ENCODE peak calls at places on chromosomes 2 and 18, in nine cellular contexts. One of them, this sample, is unnamed.

GRCh38 chr2:171706152-171706803 is 19.0 kb downstream of the DYNC1I2 start:
- DNase-seq in NCI-H460: peak
- DNase-seq in NK-92 treated with Interleukin-12 subunit alpha and Interleukin-12 subunit beta, amount 100 ng/mL, for 24 hours: no peak
- DNase-seq in H7: no peak
- DNase-seq in HCEC 1CT: peak
- DNase-seq in stimulated activated CD8-positive, alpha-beta memory T cell treated with anti-CD3 and anti-CD28 coated beads, Interleukin-7, amount 100 ng/mL, for 24 hours: no peak
- DNase-seq in activated gamma-delta T cell treated with Interleukin-2 at 50 U/mL for 16 hours: no peak
- DNase-seq in T-helper 1 cell: peak
- DNase-seq in iris pigment epithelial cell: peak
- DNase-seq in this sample: peak

GRCh38 chr2:67260348-67261277 is 136.5 kb upstream of the ETAA1 start:
- DNase-seq in NCI-H460: no peak
- DNase-seq in NK-92 treated with Interleukin-12 subunit alpha and Interleukin-12 subunit beta, amount 100 ng/mL, for 24 hours: no peak
- DNase-seq in H7: no peak
- DNase-seq in HCEC 1CT: peak
- DNase-seq in stimulated activated CD8-positive, alpha-beta memory T cell treated with anti-CD3 and anti-CD28 coated beads, Interleukin-7, amount 100 ng/mL, for 24 hours: no peak
- DNase-seq in activated gamma-delta T cell treated with Interleukin-2 at 50 U/mL for 16 hours: no peak
- DNase-seq in T-helper 1 cell: no peak
- DNase-seq in iris pigment epithelial cell: peak
- DNase-seq in this sample: peak

GRCh38 chr2:166285215-166285614 is 90.5 kb downstream of the SCN9A start:
- DNase-seq in NCI-H460: no peak
- DNase-seq in NK-92 treated with Interleukin-12 subunit alpha and Interleukin-12 subunit beta, amount 100 ng/mL, for 24 hours: no peak
- DNase-seq in H7: no peak
- DNase-seq in HCEC 1CT: no peak
- DNase-seq in stimulated activated CD8-positive, alpha-beta memory T cell treated with anti-CD3 and anti-CD28 coated beads, Interleukin-7, amount 100 ng/mL, for 24 hours: no peak
- DNase-seq in activated gamma-delta T cell treated with Interleukin-2 at 50 U/mL for 16 hours: no peak
- DNase-seq in T-helper 1 cell: no peak
- DNase-seq in iris pigment epithelial cell: peak
- DNase-seq in this sample: peak

GRCh38 chr2:12857891-12858290 is 141.2 kb downstream of the TRIB2 start:
- DNase-seq in NCI-H460: no peak
- DNase-seq in NK-92 treated with Interleukin-12 subunit alpha and Interleukin-12 subunit beta, amount 100 ng/mL, for 24 hours: no peak
- DNase-seq in H7: no peak
- DNase-seq in HCEC 1CT: no peak
- DNase-seq in stimulated activated CD8-positive, alpha-beta memory T cell treated with anti-CD3 and anti-CD28 coated beads, Interleukin-7, amount 100 ng/mL, for 24 hours: no peak
- DNase-seq in activated gamma-delta T cell treated with Interleukin-2 at 50 U/mL for 16 hours: no peak
- DNase-seq in T-helper 1 cell: no peak
- DNase-seq in iris pigment epithelial cell: no peak
- DNase-seq in this sample: peak

GRCh38 chr2:207505180-207505579 is 24.6 kb upstream of the CREB1 start:
- DNase-seq in NCI-H460: no peak
- DNase-seq in NK-92 treated with Interleukin-12 subunit alpha and Interleukin-12 subunit beta, amount 100 ng/mL, for 24 hours: no peak
- DNase-seq in H7: peak
- DNase-seq in HCEC 1CT: no peak
- DNase-seq in stimulated activated CD8-positive, alpha-beta memory T cell treated with anti-CD3 and anti-CD28 coated beads, Interleukin-7, amount 100 ng/mL, for 24 hours: no peak
- DNase-seq in activated gamma-delta T cell treated with Interleukin-2 at 50 U/mL for 16 hours: no peak
- DNase-seq in T-helper 1 cell: no peak
- DNase-seq in iris pigment epithelial cell: peak
- DNase-seq in this sample: peak

GRCh38 chr18:74718312-74718711 is 120.6 kb downstream of the ZNF407 start:
- DNase-seq in NCI-H460: no peak
- DNase-seq in NK-92 treated with Interleukin-12 subunit alpha and Interleukin-12 subunit beta, amount 100 ng/mL, for 24 hours: no peak
- DNase-seq in H7: no peak
- DNase-seq in HCEC 1CT: no peak
- DNase-seq in stimulated activated CD8-positive, alpha-beta memory T cell treated with anti-CD3 and anti-CD28 coated beads, Interleukin-7, amount 100 ng/mL, for 24 hours: no peak
- DNase-seq in activated gamma-delta T cell treated with Interleukin-2 at 50 U/mL for 16 hours: no peak
- DNase-seq in T-helper 1 cell: no peak
- DNase-seq in iris pigment epithelial cell: no peak
- DNase-seq in this sample: no peak

GRCh38 chr2:48205137-48205798 is 299.0 kb upstream of the FBXO11 start:
- DNase-seq in NCI-H460: no peak
- DNase-seq in NK-92 treated with Interleukin-12 subunit alpha and Interleukin-12 subunit beta, amount 100 ng/mL, for 24 hours: no peak
- DNase-seq in H7: no peak
- DNase-seq in HCEC 1CT: no peak
- DNase-seq in stimulated activated CD8-positive, alpha-beta memory T cell treated with anti-CD3 and anti-CD28 coated beads, Interleukin-7, amount 100 ng/mL, for 24 hours: no peak
- DNase-seq in activated gamma-delta T cell treated with Interleukin-2 at 50 U/mL for 16 hours: no peak
- DNase-seq in T-helper 1 cell: no peak
- DNase-seq in iris pigment epithelial cell: peak
- DNase-seq in this sample: no peak

GRCh38 chr2:55861733-55862132 is 61.8 kb downstream of the EFEMP1 start:
- DNase-seq in NCI-H460: peak
- DNase-seq in NK-92 treated with Interleukin-12 subunit alpha and Interleukin-12 subunit beta, amount 100 ng/mL, for 24 hours: no peak
- DNase-seq in H7: no peak
- DNase-seq in HCEC 1CT: peak
- DNase-seq in stimulated activated CD8-positive, alpha-beta memory T cell treated with anti-CD3 and anti-CD28 coated beads, Interleukin-7, amount 100 ng/mL, for 24 hours: no peak
- DNase-seq in activated gamma-delta T cell treated with Interleukin-2 at 50 U/mL for 16 hours: no peak
- DNase-seq in T-helper 1 cell: no peak
- DNase-seq in iris pigment epithelial cell: peak
- DNase-seq in this sample: no peak